ENCODE peak calls at places on chromosomes 1 and 21, in four cellular contexts. O, I, Y and C are unnamed samples.
A peak's percentile ranks its signal among the peaks of the same experiment; 100 is the strongest.

GRCh38 chr1:243903904-243904303 is 53.9 kb upstream of the AKT3 start:
- DNase-seq in O (no peak), I (no peak), Y (no peak), C (no peak)

GRCh38 chr1:3306583-3307285 is 147.7 kb upstream of the ARHGEF16 start:
- DNase-seq in O (no peak), I (no peak), Y (no peak), C (no peak)

GRCh38 chr1:226568077-226568831 is 19.7 kb downstream of the STUM start:
- DNase-seq in O (no peak), I (no peak), Y (no peak), C (no peak)

GRCh38 chr1:213564215-213564659 is 423.5 kb upstream of the PROX1 start:
- DNase-seq in O (no peak), I (no peak), Y (no peak), C (no peak)

GRCh38 chr1:164726235-164726634 is 167.3 kb downstream of the PBX1 start:
- DNase-seq in O (no peak), I (no peak), Y (no peak), C (no peak)

GRCh38 chr1:147762233-147763024 is 2.0 kb upstream of the GJA5 start:
- DNase-seq in O (peak; percentile 0), I (no peak), Y (no peak), C (no peak)

GRCh38 chr21:28936036-28936435 is 56.6 kb downstream of the LTN1 start:
- DNase-seq in O (no peak), I (no peak), Y (no peak), C (no peak)

GRCh38 chr1:205373022-205373421 is 16.3 kb upstream of the KLHDC8A start:
- DNase-seq in O (no peak), I (no peak), Y (no peak), C (no peak)

GRCh38 chr1:4464478-4464877 is 189.9 kb upstream of the AJAP1 start:
- DNase-seq in O (no peak), I (no peak), Y (no peak), C (no peak)

GRCh38 chr1:181508486-181509165 is 25.3 kb downstream of the CACNA1E start:
- DNase-seq in O (peak; percentile 69), I (no peak), Y (no peak), C (no peak)

GRCh38 chr1:24308365-24309015 is 10.7 kb upstream of the GRHL3 start:
- DNase-seq in O (no peak), I (no peak), Y (no peak), C (no peak)

GRCh38 chr1:12762766-12763165 is 10.8 kb upstream of the PRAMEF12 start:
- DNase-seq in O (no peak), I (no peak), Y (no peak), C (no peak)

GRCh38 chr1:49728377-49728776 is 295.4 kb downstream of the AGBL4 start:
- DNase-seq in O (no peak), I (no peak), Y (no peak), C (no peak)

GRCh38 chr1:227759345-227760300 is 24.4 kb downstream of the SNAP47 start:
- DNase-seq in O (no peak), I (no peak), Y (no peak), C (no peak)

GRCh38 chr1:72954943-72955342 is 672.6 kb upstream of the NEGR1 start:
- DNase-seq in O (no peak), I (no peak), Y (no peak), C (no peak)

GRCh38 chr21:42974832-42975820 is 764 bp downstream of the PKNOX1 start:
- DNase-seq in O (no peak), I (peak; percentile 48), Y (peak; percentile 94), C (peak; percentile 58)

GRCh38 chr1:205365945-205366463 is 9.3 kb upstream of the KLHDC8A start:
- DNase-seq in O (no peak), I (no peak), Y (no peak), C (no peak)

GRCh38 chr1:94962745-94963265 is 35.9 kb upstream of the CNN3 start:
- DNase-seq in O (peak; percentile 64), I (peak; percentile 34), Y (no peak), C (peak; percentile 16)

GRCh38 chr1:55926906-55927471 is 652.4 kb downstream of the PLPP3 start:
- DNase-seq in O (no peak), I (no peak), Y (no peak), C (no peak)

GRCh38 chr1:6775644-6776043 is 9.6 kb upstream of the CAMTA1 start:
- DNase-seq in O (no peak), I (no peak), Y (no peak), C (no peak)

GRCh38 chr1:31182352-31182751 is 57.3 kb downstream of the NKAIN1 start:
- DNase-seq in O (no peak), I (peak; percentile 63), Y (peak; percentile 92), C (peak; percentile 68)

GRCh38 chr1:22379566-22379965 is 72.1 kb upstream of the ZBTB40 start:
- DNase-seq in O (no peak), I (no peak), Y (no peak), C (no peak)

GRCh38 chr1:20446796-20447195 is 39.2 kb downstream of the CAMK2N1 start:
- DNase-seq in O (no peak), I (no peak), Y (no peak), C (no peak)

GRCh38 chr1:183622884-183623785 is 12.4 kb downstream of the ARPC5 start:
- DNase-seq in O (no peak), I (no peak), Y (peak; percentile 54), C (no peak)

GRCh38 chr1:90710579-90711536 is 6.2 kb downstream of the BARHL2 start:
- DNase-seq in O (no peak), I (no peak), Y (no peak), C (no peak)

GRCh38 chr1:228174482-228175315 is 9.1 kb downstream of the IBA57 start:
- DNase-seq in O (no peak), I (no peak), Y (peak; percentile 94), C (peak; percentile 60)

GRCh38 chr1:53678948-53679825 is 59.8 kb downstream of the GLIS1 start:
- DNase-seq in O (no peak), I (no peak), Y (no peak), C (no peak)

GRCh38 chr1:50995651-50996050 is 25.6 kb downstream of the CDKN2C start:
- DNase-seq in O (no peak), I (no peak), Y (no peak), C (no peak)
- TF ChIP-seq SPI1 in O (no peak), I (no peak), Y (no peak), C (no peak)

GRCh38 chr1:178393370-178393769 is 103.4 kb downstream of the CLEC20A start:
- DNase-seq in O (no peak), I (no peak), Y (no peak), C (no peak)

GRCh38 chr1:178389441-178389840 is 107.3 kb downstream of the CLEC20A start:
- DNase-seq in O (no peak), I (no peak), Y (no peak), C (no peak)

GRCh38 chr1:178385662-178386061 is 111.1 kb downstream of the CLEC20A start:
- DNase-seq in O (no peak), I (no peak), Y (no peak), C (no peak)

GRCh38 chr1:178388398-178389161 is 108.2 kb downstream of the CLEC20A start:
- DNase-seq in O (no peak), I (no peak), Y (no peak), C (no peak)
- TF ChIP-seq SPI1 in O (no peak), I (no peak), Y (no peak), C (no peak)

GRCh38 chr1:1431006-1431844 is 4.3 kb upstream of the VWA1 start:
- DNase-seq in O (no peak), I (no peak), Y (peak; percentile 60), C (no peak)

GRCh38 chr1:1431845-1432565 is 3.5 kb upstream of the VWA1 start:
- DNase-seq in O (no peak), I (no peak), Y (peak; percentile 67), C (no peak)

GRCh38 chr1:1429671-1430073 is 5.8 kb upstream of the VWA1 start:
- DNase-seq in O (no peak), I (no peak), Y (no peak), C (no peak)

GRCh38 chr1:1428174-1428573 is 7.1 kb upstream of the ANKRD65 start:
- DNase-seq in O (no peak), I (no peak), Y (no peak), C (no peak)

GRCh38 chr1:1430114-1430982 is 5.1 kb upstream of the VWA1 start:
- DNase-seq in O (no peak), I (no peak), Y (no peak), C (no peak)
- TF ChIP-seq SPI1 in O (no peak), I (no peak), Y (no peak), C (no peak)

GRCh38 chr1:232574867-232575523 is 54.9 kb downstream of the SIPA1L2 start:
- DNase-seq in O (no peak), I (no peak), Y (no peak), C (no peak)
- TF ChIP-seq SPI1 in O (no peak), I (no peak), Y (no peak), C (no peak)

DNA sequence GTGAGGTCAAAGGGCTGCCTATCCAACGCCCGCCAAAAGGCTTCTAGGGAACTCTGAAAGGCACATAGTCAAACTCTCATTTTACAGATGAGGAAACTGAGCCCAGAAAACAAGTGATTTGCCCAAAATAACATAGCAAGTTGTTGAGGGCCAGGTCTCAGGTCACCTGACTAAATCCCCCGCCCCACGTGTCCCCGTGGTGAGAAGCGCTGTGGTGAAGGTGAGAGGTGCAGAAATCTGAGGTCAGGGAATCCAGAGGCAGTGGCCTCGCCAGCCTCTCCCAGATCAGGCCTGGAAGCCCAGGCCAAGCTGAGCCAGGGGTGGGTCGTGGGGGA is 5.1 kb downstream of the HDGF start:
- DNase-seq in O (no peak), I (no peak), Y (no peak), C (no peak)
- TF ChIP-seq SPI1 in O (no peak), I (no peak), Y (no peak), C (no peak)

DNA sequence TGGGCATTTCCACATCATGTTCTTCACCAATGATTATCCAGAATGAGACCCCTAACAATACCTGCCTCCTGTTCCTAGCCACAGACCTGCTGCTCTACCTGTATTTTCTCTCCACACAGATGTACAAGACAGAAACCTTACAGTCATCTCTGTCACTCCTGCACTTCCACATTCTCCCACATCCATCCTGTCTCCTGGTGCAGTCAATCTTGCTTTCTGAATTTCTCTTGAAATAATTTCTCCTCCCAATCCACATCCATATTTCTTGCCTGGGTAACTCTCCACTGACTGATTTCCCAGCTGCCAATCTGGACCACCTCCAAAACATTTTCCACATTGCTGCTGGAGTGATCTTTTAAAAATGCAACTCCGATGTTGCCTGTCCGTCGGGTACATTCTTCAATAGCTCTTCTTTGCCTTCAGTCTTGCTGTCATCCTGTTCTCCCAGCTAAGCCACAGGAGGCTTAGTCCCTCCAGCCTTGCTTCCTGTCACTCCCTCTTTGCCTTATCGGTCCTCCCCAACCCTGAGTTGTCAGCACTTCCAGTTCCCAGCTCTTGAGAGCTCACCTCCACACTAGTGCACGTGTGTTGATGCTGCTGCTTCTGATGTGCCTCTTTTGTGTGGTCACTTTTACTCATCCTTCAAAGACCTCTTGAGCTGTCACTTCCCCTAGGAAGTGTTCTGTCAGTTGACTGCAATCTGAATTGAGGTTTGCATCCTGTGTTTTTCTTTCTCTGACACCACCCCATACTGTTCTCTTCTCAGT is 15.1 kb downstream of the UCK2 start:
- DNase-seq in O (no peak), I (peak; percentile 71), Y (peak; percentile 69), C (no peak)
- TF ChIP-seq SPI1 in O (peak; percentile 50), I (peak; percentile 53), Y (peak; percentile 48), C (peak; percentile 68)

GRCh38 chr1:154115180-154115579 is 39.7 kb downstream of the NUP210L start:
- DNase-seq in O (no peak), I (no peak), Y (no peak), C (no peak)
- TF ChIP-seq SPI1 in O (no peak), I (no peak), Y (no peak), C (no peak)